ENCODE peak calls at places on chromosomes 11 and 22, in nine cellular contexts. L, C, Y, E, K, D, F, B and U are unnamed samples.

GRCh38 chr22:45069925-45070324 is 60.1 kb upstream of the PHF21B start:
- DNase-seq in E (no peak), Y (no peak), L (no peak), D (no peak), C (no peak), K (no peak), B (no peak), F (no peak), U (no peak)

GRCh38 chr11:79045811-79046304 is 395.0 kb downstream of the TENM4 start:
- DNase-seq in C (no peak), B (no peak), F (no peak), Y (no peak), L (no peak), K (no peak), E (no peak), D (no peak), U (no peak)

GRCh38 chr22:50604623-50605348 is 4.2 kb downstream of the MAPK8IP2 start:
- DNase-seq in L (no peak), E (no peak), D (no peak), Y (peak), K (no peak), F (no peak), B (no peak), C (no peak), U (no peak)

GRCh38 chr11:12430912-12431311 is 53.5 kb downstream of the PARVA start:
- DNase-seq in L (no peak), Y (peak), E (peak), C (no peak), F (no peak), D (peak), K (peak), B (peak), U (no peak)

GRCh38 chr11:105226062-105226461 is 86.5 kb upstream of the CARD18 start:
- DNase-seq in E (peak), F (no peak), Y (no peak), C (no peak), D (no peak), B (no peak), K (no peak), L (no peak), U (no peak)

GRCh38 chr11:36253238-36253637 is 36.0 kb downstream of the COMMD9 start:
- DNase-seq in Y (no peak), D (no peak), F (no peak), L (no peak), B (no peak), K (no peak), E (no peak), C (no peak), U (no peak)

GRCh38 chr11:102081313-102081712 is 28.9 kb upstream of the YAP1 start:
- DNase-seq in F (no peak), C (no peak), L (no peak), B (no peak), E (peak), K (no peak), Y (no peak), D (no peak), U (no peak)

GRCh38 chr11:76380161-76380976 is 563 bp downstream of the THAP12 start:
- DNase-seq in C (peak), E (peak), L (no peak), F (no peak), K (peak), Y (peak), D (no peak), B (no peak), U (peak)

GRCh38 chr11:43579919-43580276 is 100.6 kb upstream of the HSD17B12 start:
- DNase-seq in L (no peak), E (no peak), K (no peak), F (no peak), D (no peak), B (no peak), Y (no peak), C (no peak), U (no peak)

GRCh38 chr11:43579171-43579918 is 101.2 kb upstream of the HSD17B12 start:
- DNase-seq in E (peak), F (no peak), D (no peak), L (peak), B (no peak), C (no peak), K (no peak), Y (no peak), U (peak)

GRCh38 chr11:43582024-43582836 is 98.3 kb upstream of the HSD17B12 start:
- DNase-seq in Y (no peak), E (peak), D (no peak), C (no peak), B (no peak), F (no peak), L (no peak), K (no peak), U (no peak)

GRCh38 chr11:43581370-43582023 is 99.0 kb upstream of the HSD17B12 start:
- DNase-seq in Y (no peak), B (no peak), L (no peak), C (no peak), D (no peak), E (no peak), K (no peak), F (no peak), U (no peak)

DNA sequence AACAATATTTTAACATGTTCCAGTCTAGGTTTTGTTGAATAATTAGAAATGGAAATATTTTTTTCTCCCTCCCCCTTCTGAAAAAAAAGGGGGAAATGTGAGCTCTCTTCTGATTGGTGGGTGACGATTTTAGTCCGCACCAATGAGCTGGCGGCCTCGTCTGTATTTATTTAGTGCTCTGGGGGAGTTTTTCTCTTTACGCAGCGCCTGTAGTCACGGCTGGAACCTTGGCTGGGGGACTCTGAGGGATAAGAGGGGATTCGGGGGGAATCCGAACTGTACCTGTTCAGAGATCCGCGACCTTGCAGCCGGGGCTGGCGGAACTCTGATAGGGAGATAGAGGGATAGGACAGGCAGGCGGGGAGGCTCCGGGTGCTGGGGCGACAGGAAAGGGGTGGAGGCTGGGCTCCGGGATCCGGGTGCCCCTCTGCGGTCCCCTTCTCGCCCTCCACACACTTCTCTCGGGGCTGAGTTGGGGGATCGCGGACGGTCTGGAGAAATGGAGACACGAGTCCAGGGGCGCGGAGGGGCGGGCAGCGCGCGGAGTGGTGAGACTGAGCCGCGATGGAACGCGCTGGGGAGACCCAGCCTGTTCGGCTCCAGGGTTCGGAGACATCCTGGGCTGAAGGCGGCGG is 99.7 kb upstream of the HSD17B12 start:
- DNase-seq in B (no peak), K (no peak), L (no peak), Y (no peak), F (no peak), C (no peak), E (peak), D (no peak), U (no peak)
- H3K4me3 ChIP-seq in B (peak), K (peak), L (peak), Y (peak), F (peak), C (no peak), E (peak), D (no peak), U (no peak)

GRCh38 chr11:47185305-47186075 is 744 bp downstream of the PACSIN3 start:
- DNase-seq in B (no peak), D (peak), K (peak), Y (peak), E (peak), F (peak), C (peak), L (peak), U (no peak)
- H3K4me3 ChIP-seq in B (peak), D (peak), K (peak), Y (peak), E (peak), F (peak), C (peak), L (peak), U (peak)

DNA sequence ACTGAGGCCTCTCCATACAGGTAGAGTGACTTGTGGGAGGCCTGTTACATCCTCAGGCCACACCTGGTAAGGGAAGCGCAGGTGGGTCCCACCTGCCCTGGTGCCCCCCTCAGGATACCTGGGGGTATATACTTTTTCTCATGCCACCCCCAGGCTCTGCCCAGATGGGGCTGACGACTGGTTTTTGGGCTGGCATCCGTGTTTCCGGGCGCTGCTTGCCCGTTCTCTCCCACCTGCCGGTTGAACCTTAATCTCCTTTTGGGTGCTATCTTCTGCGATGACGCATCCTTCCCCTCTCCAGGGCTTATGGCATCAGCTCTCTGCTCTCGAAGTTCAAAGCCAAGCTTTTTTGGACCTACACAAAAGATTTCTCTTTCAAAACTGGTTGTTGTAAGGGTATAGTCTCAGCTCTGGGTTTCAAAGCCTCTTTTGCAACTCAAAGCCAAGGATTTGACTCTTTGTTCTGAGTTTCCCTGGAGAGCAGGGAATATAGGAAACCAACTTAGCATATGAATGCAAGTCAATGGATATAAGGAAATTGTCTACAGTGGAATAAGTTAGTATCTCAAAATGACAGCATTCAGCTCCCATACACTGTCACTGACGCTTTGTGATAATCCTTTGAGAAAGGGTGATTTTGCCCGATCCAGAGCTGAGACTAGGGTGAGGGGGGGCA is 8.6 kb upstream of the LRRC10B start:
- DNase-seq in B (no peak), K (no peak), C (no peak), F (no peak), Y (no peak), D (no peak), L (no peak), E (no peak), U (no peak)
- H3K4me3 ChIP-seq in B (no peak), K (no peak), C (no peak), F (no peak), Y (no peak), D (no peak), L (no peak), E (no peak), U (no peak)

DNA sequence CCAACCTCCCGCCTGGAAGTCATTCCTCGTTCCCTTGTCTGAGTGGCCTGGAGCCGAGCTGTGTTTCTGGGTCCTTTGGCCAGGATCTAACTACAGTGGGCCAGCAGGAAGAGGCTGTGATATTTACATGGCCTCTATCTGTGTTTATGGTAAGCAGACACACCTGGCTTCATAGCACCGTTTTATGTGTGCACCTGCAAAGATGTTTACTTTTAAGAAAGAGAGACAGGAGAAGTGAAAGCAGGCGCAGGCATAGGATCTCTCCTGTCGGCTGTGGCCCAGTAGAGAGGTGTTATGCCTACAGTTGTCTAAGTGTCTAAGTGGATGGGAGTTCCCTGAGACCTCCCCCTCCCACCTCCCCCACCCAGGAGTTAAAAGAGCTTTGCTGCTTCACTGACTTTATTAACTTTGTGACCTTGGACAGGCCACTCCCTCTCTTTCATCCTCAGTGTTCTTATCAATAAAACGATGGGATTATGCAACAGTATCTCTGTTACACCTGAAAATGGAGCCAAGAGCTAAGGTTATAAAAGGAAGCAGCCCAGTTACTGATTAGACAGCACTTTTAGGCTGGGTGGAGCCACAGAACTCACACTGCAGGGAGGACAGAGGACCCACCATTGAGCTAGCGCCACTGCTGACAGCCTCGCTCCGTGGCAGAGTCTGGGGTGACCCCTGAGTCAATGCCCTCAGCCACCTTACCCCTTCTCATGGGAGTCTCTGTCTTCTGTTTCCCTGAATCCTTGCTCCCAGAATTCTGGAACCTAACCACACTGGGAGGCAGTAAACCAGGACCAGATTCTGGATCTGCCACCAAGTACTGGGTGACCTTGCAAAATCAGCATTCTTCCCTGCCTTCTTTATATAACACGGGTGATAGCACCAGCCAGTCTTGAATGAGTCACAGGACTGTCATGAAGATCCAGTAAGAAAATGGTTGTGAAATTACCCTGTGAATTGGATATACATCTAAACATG is 22.0 kb downstream of the ST14 start:
- DNase-seq in K (no peak), B (peak), C (no peak), L (no peak), Y (no peak), F (no peak), D (peak), E (peak), U (no peak)
- H3K4me3 ChIP-seq in K (peak), B (no peak), C (no peak), L (peak), Y (no peak), F (no peak), D (no peak), E (no peak), U (no peak)

GRCh38 chr11:46331653-46331984 is 15.6 kb upstream of the DGKZ start:
- DNase-seq in K (no peak), C (no peak), B (no peak), D (no peak), E (peak), F (no peak), Y (no peak), L (no peak), U (peak)

GRCh38 chr11:46332093-46332567 is 15.1 kb upstream of the DGKZ start:
- DNase-seq in F (no peak), D (no peak), E (no peak), B (no peak), C (no peak), L (no peak), K (no peak), Y (no peak), U (no peak)

GRCh38 chr11:46334211-46334610 is 13.1 kb upstream of the DGKZ start:
- DNase-seq in D (no peak), K (no peak), E (no peak), L (no peak), C (no peak), B (no peak), F (no peak), Y (no peak), U (no peak)

GRCh38 chr11:46333129-46333947 is 13.9 kb upstream of the DGKZ start:
- DNase-seq in D (no peak), E (peak), C (no peak), K (no peak), B (no peak), L (no peak), Y (no peak), F (no peak), U (no peak)

DNA sequence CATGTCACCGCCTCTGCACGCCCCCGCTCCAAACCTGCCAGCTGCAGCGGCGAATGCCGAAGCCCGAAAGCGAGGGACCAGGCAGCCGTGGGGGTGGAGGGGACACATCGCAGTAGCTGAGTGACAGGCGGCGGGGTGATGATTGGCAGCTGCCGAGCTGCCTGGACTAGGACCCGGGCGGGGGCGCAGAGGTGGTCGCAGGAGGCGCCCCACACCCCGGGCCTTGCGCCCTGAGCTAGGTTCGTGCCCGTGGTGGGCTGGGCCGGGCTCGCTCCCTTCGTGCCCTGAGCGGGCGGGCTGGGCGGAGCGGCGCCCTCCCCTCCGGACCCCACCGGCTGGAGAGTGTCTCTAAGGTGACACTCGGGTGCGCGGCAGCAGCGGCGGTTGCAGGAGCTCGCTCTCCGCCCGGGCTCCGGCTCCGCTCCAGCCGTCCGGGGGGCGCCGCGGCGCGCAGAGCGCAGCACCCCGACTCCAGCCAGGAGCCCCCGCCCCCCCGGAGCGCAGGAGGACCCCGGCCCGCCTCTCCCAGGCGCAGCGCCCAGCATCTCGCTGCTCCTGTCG is 14.6 kb upstream of the DGKZ start:
- DNase-seq in Y (no peak), D (no peak), F (no peak), L (no peak), B (no peak), K (no peak), C (no peak), E (peak), U (no peak)
- H3K4me3 ChIP-seq in Y (peak), D (no peak), F (peak), L (peak), B (no peak), K (peak), C (peak), E (peak), U (peak)

GRCh38 chr11:108618529-108618928 is 25.0 kb upstream of the EXPH5 start:
- DNase-seq in C (no peak), K (no peak), Y (no peak), E (peak), F (no peak), B (no peak), L (no peak), D (no peak), U (no peak)

GRCh38 chr11:108617055-108617454 is 23.5 kb upstream of the EXPH5 start:
- DNase-seq in E (no peak), C (no peak), K (no peak), Y (no peak), F (no peak), D (no peak), B (no peak), L (no peak), U (no peak)

GRCh38 chr11:108624196-108624925 is 30.8 kb upstream of the EXPH5 start:
- DNase-seq in D (no peak), Y (no peak), C (no peak), L (no peak), F (no peak), E (no peak), B (no peak), K (no peak), U (peak)

GRCh38 chr11:108616549-108616948 is 23.0 kb upstream of the EXPH5 start:
- DNase-seq in B (peak), C (peak), K (no peak), Y (no peak), D (no peak), E (peak), L (no peak), F (no peak), U (no peak)

DNA sequence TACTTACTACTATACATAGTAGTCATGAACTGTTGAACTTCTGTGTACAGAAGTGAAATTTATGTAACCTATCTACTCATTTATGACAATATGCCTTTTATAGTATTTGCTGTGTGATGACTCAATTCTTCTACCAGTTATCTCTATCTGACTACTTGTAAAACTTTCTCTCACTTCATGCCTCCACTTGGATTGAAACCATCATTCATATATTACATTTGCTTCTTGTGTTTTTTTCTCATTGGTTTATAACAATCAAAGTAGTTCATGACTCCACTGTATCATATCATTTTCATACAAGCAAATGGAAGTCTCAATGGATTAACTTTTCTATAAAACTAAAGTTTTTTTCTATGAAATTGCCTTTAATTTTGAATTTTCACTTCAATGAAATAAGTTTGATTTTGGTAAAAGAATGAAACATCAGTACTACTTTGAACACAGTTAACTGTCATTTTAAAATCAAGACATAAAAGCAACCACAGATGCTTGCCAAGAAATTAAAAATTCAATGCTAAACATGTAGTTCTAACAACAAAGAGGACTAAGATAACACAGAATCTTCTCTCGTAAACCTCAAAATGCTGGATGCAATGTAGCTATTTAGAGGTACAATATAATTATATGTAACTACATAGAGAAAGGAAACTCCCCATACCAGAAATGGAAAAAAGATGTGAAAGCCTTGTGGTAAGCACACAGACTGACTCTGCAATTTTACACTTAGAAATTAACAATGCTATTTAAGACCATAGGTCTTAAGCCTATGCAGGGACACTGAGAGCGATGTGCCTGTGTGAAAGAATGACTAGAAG is 27.6 kb upstream of the EXPH5 start:
- DNase-seq in Y (no peak), F (no peak), K (no peak), E (peak), C (no peak), D (no peak), B (no peak), L (no peak), U (peak)
- H3K4me3 ChIP-seq in Y (no peak), F (no peak), K (no peak), E (no peak), C (no peak), D (no peak), B (no peak), L (no peak), U (no peak)